ENCODE peak calls at places on chromosomes 7 and 10, in seven cellular contexts. U is GM23338; H is CD8-positive, alpha-beta T cell; V is B cell; B is astrocyte of the cerebellum; S is tibial nerve; J is mucosa of descending colon. P is an unnamed sample.

GRCh38 chr10:7121154-7121797 is 289.6 kb downstream of the SFMBT2 start:
- DNase-seq in S (peak), V (peak), J (no peak), U (peak), B (peak), H (peak), P (peak)

GRCh38 chr10:47024399-47025252 is 113.4 kb downstream of the PTPN20 start:
- DNase-seq in V (peak), U (peak), J (no peak), H (peak), B (peak), S (peak), P (peak)

GRCh38 chr7:130515315-130516047 is 23.6 kb downstream of the MEST start:
- DNase-seq in U (no peak), B (no peak), J (no peak), H (no peak), V (no peak), S (no peak), P (no peak)

GRCh38 chr10:105138287-105138854 is 497.3 kb downstream of the SORCS3 start:
- DNase-seq in U (no peak), H (no peak), B (no peak), J (no peak), S (no peak), V (no peak), P (no peak)

GRCh38 chr10:18565006-18565405 is 86.4 kb downstream of the NSUN6 start:
- DNase-seq in J (no peak), B (no peak), S (no peak), U (no peak), V (no peak), H (no peak), P (no peak)

GRCh38 chr10:25707976-25708671 is 225.9 kb upstream of the MYO3A start:
- DNase-seq in J (no peak), S (no peak), U (peak), V (no peak), H (no peak), B (no peak), P (no peak)

GRCh38 chr10:49602380-49603023 is 7.6 kb upstream of the SLC18A3 start:
- DNase-seq in S (no peak), U (no peak), J (no peak), H (no peak), V (no peak), B (no peak), P (no peak)

GRCh38 chr7:142894112-142894835 is 8.7 kb upstream of the TRPV6 start:
- DNase-seq in B (no peak), U (no peak), H (no peak), S (no peak), J (no peak), V (no peak), P (no peak)

GRCh38 chr7:117750612-117751563 is 122.4 kb downstream of the CTTNBP2 start:
- DNase-seq in J (no peak), H (no peak), U (peak), B (peak), V (no peak), S (no peak), P (no peak)

GRCh38 chr10:113527181-113527580 is 25.7 kb upstream of the HABP2 start:
- DNase-seq in V (no peak), S (no peak), B (peak), J (no peak), U (no peak), H (no peak), P (no peak)

GRCh38 chr7:127580612-127581011 is 4.8 kb downstream of the GCC1 start:
- DNase-seq in S (no peak), V (no peak), H (no peak), B (no peak), U (no peak), J (no peak), P (no peak)

GRCh38 chr10:133474833-133475734 is 21.3 kb downstream of the SCART1 start:
- DNase-seq in V (no peak), J (no peak), B (no peak), U (no peak), S (no peak), H (peak), P (peak)

GRCh38 chr10:8052344-8052969 is 2.0 kb upstream of the GATA3 start:
- DNase-seq in J (no peak), B (no peak), S (no peak), V (peak), H (no peak), U (no peak), P (no peak)

GRCh38 chr7:19939746-19940145 is 166.3 kb upstream of the TMEM196 start:
- DNase-seq in U (no peak), V (no peak), B (no peak), S (no peak), J (no peak), H (no peak), P (no peak)

GRCh38 chr10:27360581-27361172 is 120.1 kb upstream of the ACBD5 start:
- DNase-seq in B (peak), J (peak), U (peak), S (peak), H (peak), V (peak), P (peak)

GRCh38 chr7:155496267-155497005 is 38.5 kb downstream of the EN2 start:
- DNase-seq in S (no peak), B (no peak), U (no peak), V (no peak), J (no peak), H (no peak), P (no peak)

GRCh38 chr10:18279202-18279601 is 139.0 kb downstream of the CACNB2 start:
- DNase-seq in V (no peak), U (no peak), H (no peak), B (no peak), J (no peak), S (no peak), P (peak)

GRCh38 chr10:124993728-124994451 is 52.0 kb downstream of the ZRANB1 start:
- DNase-seq in J (no peak), H (no peak), S (no peak), V (no peak), U (no peak), B (no peak), P (no peak)

GRCh38 chr7:28773423-28774129 is 184.6 kb downstream of the TRIL start:
- DNase-seq in B (no peak), J (no peak), S (no peak), H (no peak), U (no peak), V (no peak), P (no peak)

GRCh38 chr7:108605582-108606173 is 36.0 kb downstream of the DNAJB9 start:
- DNase-seq in J (no peak), U (no peak), H (no peak), V (no peak), S (no peak), B (no peak), P (no peak)

DNA sequence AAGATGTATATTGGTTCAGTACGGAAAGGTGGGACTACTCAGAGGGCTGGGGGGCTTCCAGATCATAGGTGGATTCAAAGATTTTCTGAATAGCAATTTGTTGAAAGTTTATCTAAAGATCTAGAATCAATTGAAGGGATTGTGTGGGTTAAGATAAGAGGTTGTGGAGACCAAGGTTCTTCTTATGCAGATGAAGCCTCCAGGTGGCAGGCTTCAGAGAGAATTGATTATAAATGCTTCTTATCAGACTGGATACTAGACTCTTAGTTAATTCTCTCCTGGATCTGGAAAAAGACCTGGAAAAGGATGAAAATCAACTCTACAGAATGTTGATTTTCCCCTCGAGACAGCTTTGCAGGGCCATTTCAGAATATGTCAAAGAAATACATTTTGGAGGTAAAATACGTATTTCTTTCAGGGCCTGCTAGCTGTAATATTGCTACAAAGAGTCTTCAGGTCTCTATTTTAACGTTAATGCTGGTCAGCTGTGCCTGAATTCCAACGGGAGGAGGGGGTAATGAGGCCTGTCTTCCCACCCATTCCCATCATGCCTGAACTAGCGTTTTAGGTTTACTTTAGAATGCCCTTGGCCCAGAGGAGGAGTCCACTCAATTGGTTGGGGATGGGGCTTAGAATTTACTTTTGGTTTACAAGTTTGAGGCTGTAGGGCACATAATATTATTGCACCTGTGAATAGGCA is 12.8 kb upstream of the GPR15LG start:
- DNase-seq in H (no peak), V (no peak), B (no peak), S (no peak), U (peak), J (no peak), P (no peak)
- TF ChIP-seq CTCF in H (no peak), V (no peak), B (no peak), S (no peak), U (no peak), J (no peak), P (no peak)

DNA sequence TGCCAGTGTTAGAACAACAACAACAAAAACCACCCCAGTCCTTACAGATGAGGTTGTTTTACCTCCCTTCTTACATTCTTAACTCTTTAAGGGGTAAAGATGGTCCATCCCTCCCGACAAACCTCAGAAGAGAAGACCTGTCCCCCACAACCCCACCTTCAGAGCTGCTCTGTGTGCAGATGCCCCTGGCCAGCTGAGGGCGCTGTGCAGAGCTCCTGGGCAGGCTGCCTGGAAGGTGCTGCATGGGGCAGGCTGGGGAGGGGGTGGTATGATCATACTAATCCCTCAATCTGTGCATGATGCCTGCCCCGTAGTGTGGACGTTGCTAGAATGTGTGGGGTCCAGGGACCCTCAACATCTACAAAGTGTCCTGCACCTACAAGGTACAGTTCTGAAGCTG is 387.1 kb downstream of the INHBA start:
- DNase-seq in J (no peak), H (no peak), S (no peak), U (peak), B (no peak), V (no peak), P (no peak)
- TF ChIP-seq CTCF in J (no peak), H (no peak), S (no peak), U (peak), B (no peak), V (no peak), P (peak)

GRCh38 chr10:11191673-11192072 is 174.0 kb downstream of the CELF2 start:
- DNase-seq in H (no peak), J (no peak), V (no peak), B (no peak), S (no peak), U (no peak), P (no peak)
- TF ChIP-seq CTCF in H (no peak), J (no peak), V (no peak), B (no peak), S (no peak), U (no peak), P (no peak)

GRCh38 chr10:16954280-16955030 is 137.2 kb upstream of the RSU1 start:
- DNase-seq in J (no peak), B (no peak), V (no peak), S (no peak), U (no peak), H (no peak), P (no peak)

GRCh38 chr10:16952010-16952550 is 134.9 kb upstream of the RSU1 start:
- DNase-seq in B (no peak), S (no peak), H (no peak), J (no peak), U (no peak), V (no peak), P (no peak)

GRCh38 chr10:16953270-16953669 is 136.0 kb upstream of the RSU1 start:
- DNase-seq in S (no peak), V (no peak), B (no peak), U (no peak), H (no peak), J (no peak), P (no peak)

GRCh38 chr10:16950686-16951681 is 133.8 kb upstream of the RSU1 start:
- DNase-seq in B (peak), S (no peak), H (peak), J (no peak), U (peak), V (no peak), P (peak)

GRCh38 chr10:16952610-16953009 is 135.4 kb upstream of the RSU1 start:
- DNase-seq in U (no peak), J (no peak), B (no peak), S (no peak), V (no peak), H (no peak), P (no peak)
- TF ChIP-seq CTCF in U (no peak), J (no peak), B (no peak), S (peak), V (no peak), H (no peak), P (no peak)

P was measured in DND-41.